ENCODE peak calls at places on chromosome 3, in eight cellular contexts. C is ACHN; L is WTC11; T is effector CD4-positive, alpha-beta T cell; I is NCI-H1092 treated with DMSO at 0.1 percent for 48 hours; W is iris pigment epithelial cell; F is cardiac muscle cell; N is PC-3. G is an unnamed sample.

GRCh38 chr3:73874596-73874995 is 249.9 kb upstream of the PDZRN3 start:
- DNase-seq in C (no peak), W (no peak), L (no peak), I (peak; percentile 62), F (no peak), T (no peak), N (no peak), G (no peak)

GRCh38 chr3:39707314-39707909 is 102.0 kb upstream of the MYRIP start:
- DNase-seq in I (peak; percentile 25), W (peak; percentile 49), F (peak; percentile 59), C (peak; percentile 38), N (peak; percentile 49), L (no peak), T (no peak), G (peak; percentile 52)

GRCh38 chr3:141498592-141499223 is 11.9 kb downstream of the RASA2 start:
- DNase-seq in W (no peak), I (no peak), C (no peak), F (no peak), L (no peak), N (no peak), T (peak; percentile 78), G (no peak)

GRCh38 chr3:54841461-54841860 is 86.4 kb downstream of the LRTM1 start:
- DNase-seq in I (no peak), F (no peak), W (no peak), N (no peak), C (no peak), T (no peak), L (no peak), G (peak; percentile 76)

GRCh38 chr3:169342652-169343051 is 320.9 kb downstream of the MECOM start:
- DNase-seq in T (no peak), W (no peak), F (no peak), L (no peak), I (no peak), N (no peak), C (no peak), G (no peak)

GRCh38 chr3:134373278-134373941 is 837 bp downstream of the AMOTL2 start:
- DNase-seq in N (peak; percentile 82), T (no peak), F (peak; percentile 93), L (peak; percentile 92), C (peak; percentile 75), I (no peak), W (peak; percentile 92), G (peak; percentile 92)

GRCh38 chr3:128726691-128727031 is 678 bp downstream of the RAB7A start:
- DNase-seq in T (peak; percentile 24), L (peak; percentile 23), I (no peak), F (peak; percentile 46), N (peak; percentile 59), C (peak; percentile 70), W (peak; percentile 84), G (peak; percentile 72)

GRCh38 chr3:134896141-134896540 is 101.1 kb downstream of the EPHB1 start:
- DNase-seq in N (no peak), W (no peak), L (no peak), C (no peak), I (no peak), T (no peak), F (no peak), G (no peak)

GRCh38 chr3:31968927-31969418 is 12.1 kb downstream of the OSBPL10 start:
- DNase-seq in T (no peak), W (peak; percentile 98), I (no peak), L (no peak), N (peak; percentile 97), F (no peak), C (peak; percentile 95), G (peak; percentile 100)

GRCh38 chr3:35137612-35138011 is 501.7 kb upstream of the ARPP21 start:
- DNase-seq in I (no peak), L (no peak), W (no peak), N (no peak), F (peak; percentile 52), T (no peak), C (no peak), G (no peak)

GRCh38 chr3:9769426-9770275 is at the start of gene CAMK1:
- DNase-seq in N (peak; percentile 79), W (peak; percentile 72), T (peak; percentile 30), I (peak; percentile 7), C (peak; percentile 75), L (peak; percentile 75), F (peak; percentile 88), G (peak; percentile 75)

GRCh38 chr3:137765310-137766033 is 1.4 kb downstream of the SOX14 start:
- DNase-seq in C (no peak), L (peak; percentile 17), F (no peak), N (no peak), T (no peak), I (no peak), W (no peak), G (no peak)

GRCh38 chr3:50256978-50257890 is 11.7 kb upstream of the SEMA3B start:
- DNase-seq in L (peak; percentile 82), T (no peak), C (no peak), W (no peak), F (peak; percentile 49), N (peak; percentile 67), I (no peak), G (no peak)

GRCh38 chr3:57556459-57557087 is 499 bp downstream of the PDE12 start:
- DNase-seq in C (peak; percentile 21), L (no peak), I (no peak), N (peak; percentile 16), W (peak; percentile 50), F (peak; percentile 27), T (peak; percentile 24), G (peak; percentile 48)

GRCh38 chr3:57100046-57100695 is 39.7 kb downstream of the SPATA12 start:
- DNase-seq in I (peak; percentile 32), W (peak; percentile 78), F (peak; percentile 82), N (peak; percentile 91), T (peak; percentile 23), L (peak; percentile 70), C (peak; percentile 71), G (peak; percentile 72)

GRCh38 chr3:30496496-30496966 is 109.9 kb upstream of the TGFBR2 start:
- DNase-seq in T (no peak), C (no peak), F (no peak), W (peak; percentile 94), I (no peak), N (peak; percentile 17), L (no peak), G (peak; percentile 49)

GRCh38 chr3:46725663-46726314 is 8.1 kb upstream of the PRSS50 start:
- DNase-seq in W (peak; percentile 66), C (no peak), I (peak; percentile 21), N (no peak), L (no peak), F (no peak), T (no peak), G (peak; percentile 9)

GRCh38 chr3:123571973-123572365 is 12.9 kb downstream of the HACD2 start:
- DNase-seq in L (no peak), C (no peak), T (no peak), N (no peak), W (no peak), F (no peak), I (no peak), G (no peak)

GRCh38 chr3:160490166-160490565 is 40.6 kb upstream of the TRIM59 start:
- DNase-seq in F (no peak), T (no peak), W (no peak), I (no peak), C (no peak), N (peak; percentile 22), L (no peak), G (no peak)

GRCh38 chr3:112405845-112406244 is 72.9 kb downstream of the CD200 start:
- DNase-seq in I (no peak), N (peak; percentile 33), F (no peak), L (no peak), C (no peak), T (no peak), W (no peak), G (peak; percentile 95)

GRCh38 chr3:52147804-52148203 is 6.4 kb downstream of the POC1A start:
- DNase-seq in F (no peak), L (no peak), W (peak; percentile 18), T (no peak), N (no peak), C (no peak), I (no peak), G (no peak)

GRCh38 chr3:110995461-110996226 is 76.0 kb upstream of the NECTIN3 start:
- DNase-seq in C (no peak), I (no peak), W (peak; percentile 66), N (peak; percentile 64), T (no peak), L (no peak), F (no peak), G (peak; percentile 36)

GRCh38 chr3:146217324-146217723 is 33.6 kb downstream of the PLSCR4 start:
- DNase-seq in F (no peak), L (no peak), W (peak; percentile 40), I (no peak), N (peak; percentile 49), C (peak; percentile 2), T (no peak), G (peak; percentile 50)

GRCh38 chr3:171108066-171108465 is 81.5 kb upstream of the SLC2A2 start:
- DNase-seq in W (peak; percentile 25), L (no peak), C (peak; percentile 14), I (no peak), F (no peak), T (no peak), N (peak; percentile 94), G (peak; percentile 55)

GRCh38 chr3:159837725-159838124 is 150.9 kb upstream of the IL12A start:
- DNase-seq in C (no peak), N (no peak), T (no peak), I (no peak), F (no peak), L (no peak), W (no peak), G (no peak)

GRCh38 chr3:27357665-27358258 is 11.4 kb downstream of the NEK10 start:
- DNase-seq in I (peak; percentile 6), T (peak; percentile 41), W (peak; percentile 69), F (peak; percentile 71), N (peak; percentile 83), C (peak; percentile 65), L (peak; percentile 61), G (peak; percentile 51)

GRCh38 chr3:147630921-147631320 is 221.8 kb downstream of the ZIC1 start:
- DNase-seq in C (no peak), T (no peak), F (no peak), W (no peak), L (no peak), N (no peak), I (no peak), G (no peak)

GRCh38 chr3:71456155-71456554 is 127.4 kb downstream of the FOXP1 start:
- DNase-seq in I (no peak), C (no peak), N (no peak), W (no peak), L (no peak), F (no peak), T (no peak), G (no peak)

GRCh38 chr3:18080198-18080689 is 337.8 kb upstream of the TBC1D5 start:
- DNase-seq in T (no peak), I (no peak), N (peak; percentile 40), F (peak; percentile 56), L (no peak), W (no peak), C (no peak), G (peak; percentile 16)

GRCh38 chr3:112514527-112515128 is 15.4 kb upstream of the BTLA start:
- DNase-seq in C (no peak), N (no peak), W (peak; percentile 11), T (no peak), F (no peak), I (no peak), L (no peak), G (peak; percentile 61)

GRCh38 chr3:38528457-38528856 is 32.3 kb downstream of the EXOG start:
- DNase-seq in F (peak; percentile 46), L (peak; percentile 53), C (peak; percentile 1), I (no peak), T (no peak), W (no peak), N (peak; percentile 19), G (peak; percentile 19)

GRCh38 chr3:99877180-99877579 is 59.5 kb downstream of the CMSS1 start:
- DNase-seq in I (no peak), C (no peak), W (no peak), F (no peak), L (no peak), N (no peak), T (no peak), G (no peak)

GRCh38 chr3:73719413-73719831 is 94.7 kb upstream of the PDZRN3 start:
- DNase-seq in C (no peak), I (no peak), T (no peak), N (no peak), L (no peak), W (peak; percentile 32), F (no peak), G (no peak)